ENCODE peak calls at places on chromosome 1, in seven cellular contexts. U, E, G, K, O, L and A are unnamed samples.

GRCh38 chr1:242212401-242212800 is 213.5 kb upstream of the MAP1LC3C start:
- DNase-seq in E (no peak), O (no peak), U (no peak), L (peak; percentile 58), K (no peak), G (peak; percentile 51), A (no peak)

GRCh38 chr1:64745181-64745985 is 508 bp downstream of the RAVER2 start:
- DNase-seq in K (peak; percentile 58), L (peak; percentile 26), G (peak; percentile 49), O (peak; percentile 59), U (peak; percentile 37), E (no peak), A (peak; percentile 52)

GRCh38 chr1:67978988-67979516 is 71.4 kb downstream of the DIRAS3 start:
- DNase-seq in E (peak; percentile 78), L (no peak), O (peak; percentile 18), U (peak; percentile 87), G (no peak), K (no peak), A (peak; percentile 85)

GRCh38 chr1:198155253-198155652 is 1.5 kb upstream of the NEK7 start:
- DNase-seq in K (no peak), L (no peak), G (no peak), O (peak; percentile 67), U (peak; percentile 84), E (peak; percentile 28), A (peak; percentile 79)

GRCh38 chr1:52032785-52033131 is 852 bp downstream of the KTI12 start:
- DNase-seq in U (peak; percentile 45), L (no peak), G (peak; percentile 64), K (peak; percentile 56), E (no peak), O (peak; percentile 59), A (no peak)

GRCh38 chr1:229509576-229509975 is 1.4 kb upstream of the NUP133 start:
- DNase-seq in K (peak; percentile 47), E (no peak), O (peak; percentile 10), G (no peak), U (peak; percentile 73), L (no peak), A (peak; percentile 60)

GRCh38 chr1:30845891-30846290 is 62.7 kb downstream of the SDC3 start:
- DNase-seq in E (no peak), O (no peak), U (peak; percentile 10), L (no peak), G (peak; percentile 57), K (no peak), A (no peak)

GRCh38 chr1:229340496-229340895 is 2.4 kb downstream of the CCSAP start:
- DNase-seq in G (no peak), U (no peak), O (no peak), K (no peak), E (no peak), L (peak; percentile 20), A (no peak)

GRCh38 chr1:226548281-226549093 is at the start of gene STUM:
- DNase-seq in O (peak; percentile 10), G (peak; percentile 68), K (peak; percentile 73), E (no peak), U (peak; percentile 47), L (peak; percentile 81), A (peak; percentile 16)

GRCh38 chr1:2081326-2081885 is 31.2 kb downstream of the PRKCZ start:
- DNase-seq in K (no peak), L (no peak), U (no peak), G (no peak), E (no peak), O (no peak), A (no peak)

GRCh38 chr1:7068552-7068951 is 283.3 kb downstream of the CAMTA1 start:
- DNase-seq in U (no peak), E (no peak), L (no peak), G (no peak), O (no peak), K (no peak), A (no peak)

GRCh38 chr1:7069888-7070287 is 284.6 kb downstream of the CAMTA1 start:
- DNase-seq in O (no peak), U (no peak), G (peak; percentile 89), K (peak; percentile 16), L (peak; percentile 77), E (no peak), A (no peak)

GRCh38 chr1:7070389-7071029 is 285.3 kb downstream of the CAMTA1 start:
- DNase-seq in E (peak; percentile 18), U (peak; percentile 72), K (peak; percentile 83), G (peak; percentile 94), O (peak; percentile 72), L (peak; percentile 89), A (peak; percentile 34)
- TF ChIP-seq CTCF in E (peak; percentile 70), U (peak; percentile 88), K (peak; percentile 88), G (peak; percentile 93), O (peak; percentile 95), L (peak; percentile 91), A (peak; percentile 91)

DNA sequence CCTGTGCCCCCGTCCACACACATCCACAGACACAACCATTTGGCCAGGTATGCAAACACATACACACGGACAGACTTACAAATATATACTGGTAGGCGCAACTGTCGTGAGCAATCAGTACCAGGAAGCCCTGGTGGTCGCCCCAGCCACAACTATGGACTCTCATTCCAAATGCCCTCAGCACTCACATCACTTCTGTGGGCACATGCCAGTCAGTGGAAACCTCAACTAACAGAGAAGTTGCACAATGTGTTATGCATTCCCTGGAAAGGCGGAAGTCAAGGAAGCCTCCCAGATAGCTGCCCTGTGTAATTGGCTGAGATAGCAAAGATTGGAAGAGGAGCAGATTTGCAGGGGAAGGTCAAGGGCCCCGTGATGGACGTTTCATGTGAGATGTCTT is 1.4 kb upstream of the HEYL start:
- DNase-seq in K (no peak), E (no peak), U (no peak), O (no peak), L (no peak), G (no peak), A (no peak)
- H3K27me3 ChIP-seq in K (peaks cover 32% of the 10 kb centered on the region), E (no peaks in the 10 kb centered on the region), U (peaks cover 2% of the 10 kb centered on the region), O (peaks cover 15% of the 10 kb centered on the region), L (peaks cover 91% of the 10 kb centered on the region), G (peaks cover 64% of the 10 kb centered on the region), A (peaks cover 8% of the 10 kb centered on the region)

DNA sequence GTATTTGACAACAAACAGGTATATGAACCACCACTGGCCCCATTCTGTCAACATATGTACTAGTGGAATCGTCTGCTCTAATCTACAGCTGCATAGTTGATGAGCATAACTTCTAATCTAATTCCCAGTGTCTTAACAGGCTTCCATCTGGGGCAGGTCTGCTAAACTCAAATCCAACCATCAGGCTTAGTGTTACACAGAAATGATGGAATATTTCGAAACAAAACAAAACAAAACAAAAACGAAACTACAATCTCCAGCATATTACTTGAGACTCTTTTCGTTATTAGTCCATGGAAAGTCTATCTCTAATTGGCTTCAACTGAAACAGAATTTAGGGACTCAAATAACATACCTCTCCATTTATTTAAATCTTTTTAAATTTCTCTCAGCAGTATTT is 37.6 kb downstream of the DIPK1A start:
- DNase-seq in O (peak; percentile 69), U (no peak), G (no peak), K (no peak), E (no peak), L (no peak), A (no peak)
- TF ChIP-seq EZH2 in O (no peak), U (no peak), G (no peak), K (no peak), E (no peak), L (no peak), A (no peak)

DNA sequence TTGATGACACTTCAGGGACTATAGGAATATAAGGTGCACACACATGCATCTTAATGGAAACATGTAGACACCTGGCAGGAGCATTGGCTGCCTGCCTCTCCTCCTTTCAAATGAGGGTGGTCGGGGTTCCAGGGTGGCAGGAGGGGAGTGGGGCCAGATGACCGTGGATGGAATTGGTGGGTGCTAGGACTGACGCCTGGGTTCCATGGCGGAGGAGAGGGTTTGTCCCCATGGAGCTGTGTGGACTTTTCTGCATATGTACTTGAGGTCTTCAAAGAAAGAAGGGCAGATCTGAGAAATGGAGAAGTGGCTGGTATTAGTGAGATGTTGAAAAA is 7.7 kb downstream of the PRRX1 start:
- DNase-seq in K (no peak), G (no peak), O (no peak), L (no peak), U (no peak), E (no peak), A (no peak)
- TF ChIP-seq CTCF in K (no peak), G (peak; percentile 20), O (no peak), L (no peak), U (no peak), E (no peak), A (no peak)

GRCh38 chr1:170660281-170660713 is 3.6 kb upstream of the PRRX1 start:
- DNase-seq in G (peak; percentile 68), U (no peak), L (peak; percentile 70), K (no peak), E (no peak), O (no peak), A (no peak)

GRCh38 chr1:170662561-170662971 is 1.4 kb upstream of the PRRX1 start:
- DNase-seq in K (no peak), G (no peak), U (no peak), O (no peak), E (no peak), L (no peak), A (no peak)

GRCh38 chr1:170663011-170663410 is 920 bp upstream of the PRRX1 start:
- DNase-seq in L (peak; percentile 75), E (no peak), U (no peak), G (peak; percentile 59), O (peak; percentile 68), K (no peak), A (no peak)

GRCh38 chr1:170660874-170661645 is 2.9 kb upstream of the PRRX1 start:
- DNase-seq in O (peak; percentile 63), U (no peak), L (peak; percentile 52), E (no peak), K (no peak), G (peak; percentile 39), A (no peak)

DNA sequence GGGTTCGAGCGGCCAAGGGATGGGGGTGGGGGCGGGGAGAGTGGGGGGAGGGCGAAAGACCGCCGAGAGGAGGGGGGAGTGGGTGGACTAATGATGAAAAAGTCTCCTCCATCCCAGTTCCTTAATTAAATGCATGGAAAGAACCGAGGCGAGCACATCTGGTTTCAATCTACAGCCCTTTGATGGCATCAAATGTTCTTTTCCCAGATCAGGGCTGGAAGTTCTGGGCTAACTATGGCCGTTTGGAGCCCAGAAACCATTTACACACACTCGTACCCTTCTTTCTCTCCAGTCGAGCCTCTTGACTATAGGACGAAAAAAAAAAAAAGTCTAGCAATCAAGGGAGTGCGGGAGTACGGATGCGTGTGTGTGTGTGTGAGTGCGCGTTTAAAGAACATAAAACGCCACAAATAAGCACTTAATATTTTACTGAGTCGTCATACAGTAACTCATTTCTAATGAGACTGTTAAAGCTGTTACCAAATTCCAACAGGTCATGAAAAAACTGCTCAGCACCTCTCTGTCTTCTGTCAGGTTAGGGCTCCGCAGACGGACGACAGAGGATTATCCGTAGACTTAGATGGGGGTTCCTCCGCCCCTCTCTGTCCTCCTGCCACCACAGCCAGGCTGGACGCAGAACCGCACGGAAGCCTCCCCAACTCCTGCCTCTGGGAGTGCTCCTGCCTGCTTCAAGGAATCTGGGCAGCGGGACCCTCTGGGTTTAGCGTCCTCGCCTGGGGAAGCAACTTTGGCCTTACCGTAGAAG is 2.1 kb upstream of the PRRX1 start:
- DNase-seq in K (peak; percentile 48), O (peak; percentile 68), L (peak; percentile 85), G (peak; percentile 79), E (no peak), U (no peak), A (no peak)
- H3K27me3 ChIP-seq in K (peaks cover 95% of the 10 kb centered on the region), O (no peaks in the 10 kb centered on the region), L (peaks cover 100% of the 10 kb centered on the region), G (peaks cover 94% of the 10 kb centered on the region), E (no peaks in the 10 kb centered on the region), U (no peaks in the 10 kb centered on the region), A (peaks cover 29% of the 10 kb centered on the region)